ENCODE peak calls at places on chromosomes 2 and 18, in ten cellular contexts. K is H7; R is NCI-H69; E is AG04450; G is amniotic stem cell; B is central memory CD8-positive, alpha-beta T cell; V is iPS-NIHi11; D is neuronal stem cell; S is NCI-H2029 treated with DMSO at 0.1 percent for 48 hours; P is activated CD4-positive, alpha-beta T cell treated with anti-CD3 and anti-CD28 coated beads for 36 hours. L is an unnamed sample.

GRCh38 chr2:42102606-42103450 is 55.0 kb downstream of the PKDCC start:
- DNase-seq in V (peak; percentile 94), D (peak; percentile 61), P (peak; percentile 65), R (no peak), E (no peak), B (no peak), S (no peak), G (no peak), K (peak; percentile 96), L (no peak)

GRCh38 chr2:8018956-8019355 is 662.9 kb upstream of the ID2 start:
- DNase-seq in P (no peak), E (no peak), S (no peak), D (no peak), G (no peak), K (no peak), V (no peak), B (no peak), R (no peak), L (no peak)

GRCh38 chr2:7703048-7703447 is 785.8 kb downstream of the RNF144A start:
- DNase-seq in E (no peak), B (no peak), R (peak; percentile 30), D (no peak), V (no peak), K (peak; percentile 42), P (no peak), S (no peak), G (no peak), L (no peak)

GRCh38 chr2:121099329-121100318 is 185.4 kb downstream of the TFCP2L1 start:
- DNase-seq in E (no peak), P (no peak), S (no peak), K (peak; percentile 82), B (no peak), D (no peak), G (no peak), R (peak; percentile 42), V (peak; percentile 70), L (no peak)

GRCh38 chr2:167294775-167295140 is 406.5 kb downstream of the XIRP2 start:
- DNase-seq in D (no peak), S (no peak), B (no peak), P (no peak), R (no peak), E (no peak), G (no peak), V (no peak), K (no peak), L (no peak)

GRCh38 chr18:76212958-76213357 is 282.1 kb downstream of the ZNF516 start:
- DNase-seq in R (peak; percentile 100), D (peak; percentile 20), G (no peak), P (peak; percentile 16), V (no peak), E (no peak), K (no peak), B (no peak), S (peak; percentile 57), L (no peak)

GRCh38 chr2:68732036-68732435 is 2.6 kb upstream of the ARHGAP25 start:
- DNase-seq in R (no peak), P (no peak), S (no peak), D (no peak), B (no peak), E (no peak), K (no peak), G (no peak), V (no peak), L (peak; percentile 53)

GRCh38 chr2:120552800-120553471 is 182.7 kb upstream of the GLI2 start:
- DNase-seq in R (peak; percentile 75), D (peak; percentile 64), B (no peak), S (peak; percentile 58), V (peak; percentile 96), E (no peak), P (peak; percentile 71), G (no peak), K (peak; percentile 95), L (peak; percentile 53)

GRCh38 chr2:220219371-220219770 is 591.9 kb downstream of the SLC4A3 start:
- DNase-seq in G (no peak), V (no peak), E (no peak), B (no peak), D (no peak), P (no peak), R (peak; percentile 44), S (no peak), K (no peak), L (no peak)

GRCh38 chr2:221097568-221097915 is 474.6 kb downstream of the EPHA4 start:
- DNase-seq in S (no peak), D (no peak), P (peak; percentile 11), G (peak; percentile 16), E (peak; percentile 48), R (peak; percentile 5), K (no peak), B (no peak), V (no peak), L (no peak)

GRCh38 chr2:9653485-9654271 is 22.9 kb upstream of the YWHAQ start:
- DNase-seq in E (no peak), D (no peak), V (no peak), G (no peak), B (no peak), R (peak; percentile 78), K (no peak), P (no peak), S (no peak), L (no peak)

GRCh38 chr2:25119263-25119662 is 49.1 kb downstream of the POMC start:
- DNase-seq in V (no peak), R (no peak), S (no peak), K (no peak), P (no peak), E (no peak), G (no peak), D (no peak), B (no peak), L (no peak)

GRCh38 chr2:42558827-42559226 is 9.6 kb upstream of the MTA3 start:
- DNase-seq in P (no peak), R (no peak), B (no peak), G (no peak), V (no peak), S (no peak), D (no peak), K (peak; percentile 38), E (no peak), L (no peak)

GRCh38 chr2:180376076-180376475 is 369.0 kb upstream of the CWC22 start:
- DNase-seq in S (no peak), D (no peak), R (no peak), G (no peak), E (no peak), B (no peak), K (no peak), V (no peak), P (no peak), L (no peak)

GRCh38 chr18:79634186-79634585 is 45.4 kb upstream of the CTDP1 start:
- DNase-seq in V (no peak), B (no peak), D (no peak), E (no peak), K (no peak), P (no peak), G (no peak), S (no peak), R (no peak), L (no peak)

GRCh38 chr2:96090181-96090500 is 26.2 kb downstream of the ADRA2B start:
- DNase-seq in V (peak; percentile 5), E (no peak), D (no peak), S (no peak), K (peak; percentile 36), R (peak; percentile 18), G (no peak), B (no peak), P (no peak), L (no peak)

GRCh38 chr2:108491848-108492247 is 42.4 kb upstream of the LIMS1 start:
- DNase-seq in K (no peak), P (no peak), G (no peak), V (no peak), R (no peak), E (no peak), S (no peak), B (no peak), D (no peak), L (no peak)

GRCh38 chr2:238313289-238313990 is 6.9 kb upstream of the TRAF3IP1 start:
- DNase-seq in R (no peak), P (no peak), B (no peak), S (no peak), V (no peak), D (no peak), G (no peak), K (no peak), E (no peak), L (no peak)

GRCh38 chr2:69386789-69387734 is at the start of gene GFPT1:
- DNase-seq in P (peak; percentile 96), D (peak; percentile 90), K (peak; percentile 96), G (peak; percentile 80), V (peak; percentile 97), E (peak; percentile 83), R (peak; percentile 95), S (peak; percentile 66), B (peak; percentile 86), L (peak; percentile 89)

GRCh38 chr18:56388571-56388970 is 249.8 kb downstream of the TXNL1 start:
- DNase-seq in K (no peak), S (no peak), G (no peak), P (no peak), E (no peak), R (no peak), V (no peak), D (no peak), B (no peak), L (no peak)

GRCh38 chr2:171531291-171531690 is 9.0 kb downstream of the CYBRD1 start:
- DNase-seq in K (no peak), V (no peak), R (no peak), D (no peak), E (no peak), S (no peak), G (peak; percentile 58), B (no peak), P (no peak), L (peak; percentile 24)

GRCh38 chr2:75006041-75006440 is 47.6 kb downstream of the POLE4 start:
- DNase-seq in G (no peak), S (no peak), E (no peak), D (no peak), B (no peak), R (no peak), V (no peak), K (no peak), P (no peak), L (no peak)

GRCh38 chr2:203594541-203594940 is 59.4 kb upstream of the RAPH1 start:
- DNase-seq in R (no peak), E (no peak), K (no peak), V (no peak), G (no peak), B (no peak), D (no peak), S (no peak), P (no peak), L (no peak)

GRCh38 chr2:170525566-170525900 is 189.6 kb upstream of the SP5 start:
- DNase-seq in E (peak; percentile 86), G (peak; percentile 65), V (peak; percentile 46), S (no peak), D (no peak), K (no peak), R (no peak), B (no peak), P (no peak), L (peak; percentile 91)

GRCh38 chr2:187959821-187960220 is 331.9 kb upstream of the GULP1 start:
- DNase-seq in P (no peak), E (no peak), R (peak; percentile 10), B (no peak), D (no peak), G (no peak), V (no peak), K (no peak), S (no peak), L (no peak)

GRCh38 chr18:7608798-7609197 is 41.7 kb downstream of the PTPRM start:
- DNase-seq in G (no peak), R (no peak), E (no peak), D (no peak), P (no peak), B (no peak), S (no peak), K (no peak), V (no peak), L (no peak)

GRCh38 chr18:74239567-74239966 is 52.2 kb downstream of the CYB5A start:
- DNase-seq in D (no peak), S (no peak), R (no peak), V (no peak), G (no peak), P (no peak), B (no peak), K (no peak), E (no peak), L (no peak)

GRCh38 chr18:48663931-48664847 is 125.4 kb downstream of the CTIF start:
- DNase-seq in G (no peak), E (no peak), B (peak; percentile 36), P (peak; percentile 77), V (peak; percentile 92), R (peak; percentile 76), K (peak; percentile 96), S (peak; percentile 20), D (peak; percentile 66), L (peak; percentile 67)

L was measured in tibial nerve.